ENCODE peak calls at places on chromosomes 11 and 22, in eight cellular contexts. X is right lobe of liver, W is heart left ventricle, I is thyroid gland, J is endothelial cell of umbilical vein, C is HepG2, M is IMR-90, E is breast epithelium. B is an unnamed sample. For H3K4me1, the result is how much of the 10 kb centered on the place peaks cover.

GRCh38 chr11:119047205-119047604 is 9.8 kb downstream of the HYOU1 start:
- DNase-seq in X (no peak), W (no peak), I (no peak), J (no peak), C (no peak), M (no peak), E (no peak), B (no peak)

GRCh38 chr11:9446230-9446629 is 14.6 kb upstream of the ZNF143 start:
- DNase-seq in X (no peak), W (no peak), I (no peak), J (no peak), C (no peak), M (no peak), E (no peak), B (no peak)

GRCh38 chr11:75384438-75385080 is 14.8 kb upstream of the RPS3 start:
- DNase-seq in X (peak), W (peak), I (peak), J (peak), C (peak), M (peak), E (peak), B (peak)

GRCh38 chr11:10868375-10868774 is 10.5 kb upstream of the ZBED5 start:
- DNase-seq in X (no peak), W (no peak), I (no peak), J (no peak), C (no peak), M (no peak), E (no peak), B (no peak)

GRCh38 chr22:24141586-24141985 is 39.7 kb upstream of the SUSD2 start:
- DNase-seq in X (no peak), W (no peak), I (no peak), J (no peak), C (no peak), M (peak), E (no peak), B (no peak)

GRCh38 chr11:48005878-48006277 is 25.5 kb downstream of the PTPRJ start:
- DNase-seq in X (no peak), W (no peak), I (peak), J (no peak), C (no peak), M (no peak), E (no peak), B (no peak)

GRCh38 chr22:31544481-31545480 is 48.4 kb downstream of the SFI1 start:
- DNase-seq in X (no peak), W (no peak), I (peak), J (no peak), C (peak), M (peak), E (no peak), B (no peak)

GRCh38 chr11:35105319-35106063 is 33.5 kb upstream of the CD44 start:
- DNase-seq in X (no peak), W (no peak), I (peak), J (no peak), C (no peak), M (no peak), E (no peak), B (no peak)

GRCh38 chr11:123494195-123495050 is 64.4 kb downstream of the GRAMD1B start:
- DNase-seq in X (no peak), W (no peak), I (no peak), J (no peak), C (no peak), M (peak), E (no peak), B (no peak)

GRCh38 chr11:2940930-2941821 is 12.0 kb upstream of the PHLDA2 start:
- DNase-seq in X (peak), W (peak), I (peak), J (no peak), C (no peak), M (no peak), E (no peak), B (no peak)

GRCh38 chr11:8863838-8864237 is 47.2 kb upstream of the AKIP1 start:
- DNase-seq in X (no peak), W (no peak), I (peak), J (peak), C (no peak), M (peak), E (no peak), B (no peak)

GRCh38 chr11:86627776-86628455 is 44.5 kb downstream of the ME3 start:
- DNase-seq in X (no peak), W (peak), I (no peak), J (no peak), C (no peak), M (no peak), E (no peak), B (no peak)

GRCh38 chr11:116357769-116358544 is 414.8 kb downstream of the BUD13 start:
- DNase-seq in X (no peak), W (no peak), I (peak), J (peak), C (no peak), M (no peak), E (no peak), B (peak)

GRCh38 chr22:30170126-30170525 is 76.4 kb downstream of the LIF start:
- DNase-seq in X (no peak), W (no peak), I (no peak), J (no peak), C (no peak), M (no peak), E (no peak), B (no peak)

GRCh38 chr11:134150195-134150903 is 73.4 kb downstream of the NCAPD3 start:
- DNase-seq in X (no peak), W (no peak), I (no peak), J (no peak), C (no peak), M (no peak), E (peak), B (peak)

GRCh38 chr11:132111781-132112380 is 741.5 kb downstream of the NTM start:
- DNase-seq in X (no peak), W (no peak), I (no peak), J (peak), C (no peak), M (peak), E (no peak), B (no peak)

GRCh38 chr22:46043816-46044717 is 67.1 kb upstream of the WNT7B start:
- DNase-seq in X (no peak), W (no peak), I (peak), J (peak), C (no peak), M (no peak), E (peak), B (peak)

GRCh38 chr11:70204466-70204799 is 1.3 kb downstream of the FADD start:
- DNase-seq in X (no peak), W (no peak), I (no peak), J (no peak), C (no peak), M (no peak), E (no peak), B (no peak)

GRCh38 chr11:63882555-63883242 is 34.3 kb downstream of the RCOR2 start:
- DNase-seq in X (no peak), W (no peak), I (no peak), J (no peak), C (no peak), M (no peak), E (peak), B (no peak)

GRCh38 chr22:24002272-24002671 is 3.0 kb downstream of the GSTT4 start:
- DNase-seq in X (no peak), W (no peak), I (no peak), J (no peak), C (no peak), M (no peak), E (no peak), B (no peak)

DNA sequence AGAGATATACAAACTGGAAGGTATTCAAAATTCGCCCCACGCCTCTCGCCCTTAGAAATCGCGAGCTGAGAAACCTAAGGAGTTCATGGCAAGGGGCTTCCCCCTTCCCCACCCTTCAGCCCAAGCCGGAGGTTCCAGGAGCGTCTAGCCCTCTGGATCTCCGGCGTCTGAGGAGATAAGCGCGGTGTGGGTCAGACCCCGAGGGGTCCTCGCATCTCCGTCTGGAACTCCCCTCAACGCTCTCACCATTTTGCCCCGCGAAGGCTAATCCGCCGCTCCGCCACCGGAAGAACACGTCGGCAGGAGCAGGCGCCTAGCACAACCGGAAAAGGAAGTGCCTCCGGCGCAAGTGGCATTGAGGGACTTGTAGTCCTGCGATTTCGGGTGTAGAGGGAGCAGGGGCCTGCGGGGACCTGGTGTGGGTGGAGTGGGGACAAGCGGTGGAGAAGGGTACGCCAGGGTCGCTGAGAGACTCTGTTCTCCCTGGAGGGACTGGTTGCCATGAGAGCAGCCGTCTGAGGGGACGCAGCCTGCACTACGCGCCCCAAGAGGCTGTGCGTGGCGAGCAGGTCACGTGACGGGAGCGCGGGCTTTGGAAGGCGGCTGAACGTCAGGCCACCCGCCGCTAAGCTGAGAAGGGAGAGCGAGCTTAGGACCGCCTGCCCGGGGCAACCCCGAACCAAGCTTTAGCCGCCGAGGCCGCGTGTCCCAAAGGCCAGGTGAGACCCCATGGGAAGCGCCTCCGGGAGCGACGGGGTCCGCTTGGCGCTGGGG is at the start of the genes FEN1 and TMEM258:
- DNase-seq in X (peak), W (peak), I (peak), J (peak), C (peak), M (peak), E (peak), B (peak)
- TF ChIP-seq POLR2A in X (peak), W (no peak), I (peak), J (peak), C (peak), M (peak), E (peak), B (peak)

GRCh38 chr22:44968736-44969135 is 41.1 kb downstream of the PHF21B start:
- DNase-seq in X (no peak), W (no peak), I (no peak), J (no peak), C (no peak), M (no peak), E (no peak), B (no peak)
- TF ChIP-seq CTCF in X (no peak), W (no peak), I (no peak), J (no peak), C (no peak), M (no peak), E (no peak), B (no peak)

DNA sequence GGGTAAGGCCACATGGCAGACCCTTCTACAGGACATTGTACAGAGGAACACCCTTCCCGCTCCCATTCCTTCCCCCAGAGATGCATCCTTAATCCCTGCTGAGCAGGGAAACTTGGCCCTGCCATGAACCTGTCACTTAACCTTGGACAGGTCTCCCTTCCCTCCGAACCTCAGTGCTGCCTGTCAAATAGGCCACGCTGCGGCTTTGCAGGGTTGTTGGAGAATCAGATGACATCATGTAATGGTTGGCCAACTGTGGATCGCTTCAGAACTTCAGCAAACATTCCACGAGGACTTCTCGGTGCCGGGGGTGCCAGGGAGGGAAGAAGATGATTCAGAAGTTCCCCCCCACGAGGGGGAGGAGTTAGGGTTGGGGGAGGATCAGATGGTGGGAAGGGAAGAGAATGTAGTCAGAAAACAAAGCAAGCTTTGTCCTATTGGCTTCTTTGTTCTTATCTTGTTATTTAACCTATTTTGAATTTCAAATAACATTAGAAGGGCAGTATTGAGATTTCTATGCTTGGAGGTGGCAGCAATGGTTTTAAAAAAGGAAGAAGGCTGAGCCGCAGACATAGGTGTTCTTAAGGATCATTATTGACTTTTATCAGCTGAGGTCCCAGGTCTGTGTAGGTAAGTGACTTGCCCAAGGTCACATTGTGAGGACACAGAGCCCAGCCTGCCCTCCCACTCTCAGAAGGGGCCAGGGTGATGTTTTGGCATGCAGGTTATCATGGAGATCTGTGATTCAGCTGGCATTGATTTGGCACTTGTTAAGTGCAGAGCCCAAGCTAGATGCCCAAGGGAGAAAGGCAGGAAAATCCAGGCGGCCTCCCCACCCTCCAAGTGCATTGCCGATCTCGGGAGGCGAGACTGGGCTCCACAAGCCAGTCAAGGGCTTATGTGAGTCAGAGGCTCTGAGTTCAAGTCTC is 3.1 kb downstream of the CDC42EP1 start:
- DNase-seq in X (peak), W (no peak), I (peak), J (peak), C (peak), M (peak), E (peak), B (peak)
- H3K4me1 ChIP-seq in X (half or more), W (half or more), I (half or more), J (half or more), C (half or more), M (under half), E (under half), B (half or more)

DNA sequence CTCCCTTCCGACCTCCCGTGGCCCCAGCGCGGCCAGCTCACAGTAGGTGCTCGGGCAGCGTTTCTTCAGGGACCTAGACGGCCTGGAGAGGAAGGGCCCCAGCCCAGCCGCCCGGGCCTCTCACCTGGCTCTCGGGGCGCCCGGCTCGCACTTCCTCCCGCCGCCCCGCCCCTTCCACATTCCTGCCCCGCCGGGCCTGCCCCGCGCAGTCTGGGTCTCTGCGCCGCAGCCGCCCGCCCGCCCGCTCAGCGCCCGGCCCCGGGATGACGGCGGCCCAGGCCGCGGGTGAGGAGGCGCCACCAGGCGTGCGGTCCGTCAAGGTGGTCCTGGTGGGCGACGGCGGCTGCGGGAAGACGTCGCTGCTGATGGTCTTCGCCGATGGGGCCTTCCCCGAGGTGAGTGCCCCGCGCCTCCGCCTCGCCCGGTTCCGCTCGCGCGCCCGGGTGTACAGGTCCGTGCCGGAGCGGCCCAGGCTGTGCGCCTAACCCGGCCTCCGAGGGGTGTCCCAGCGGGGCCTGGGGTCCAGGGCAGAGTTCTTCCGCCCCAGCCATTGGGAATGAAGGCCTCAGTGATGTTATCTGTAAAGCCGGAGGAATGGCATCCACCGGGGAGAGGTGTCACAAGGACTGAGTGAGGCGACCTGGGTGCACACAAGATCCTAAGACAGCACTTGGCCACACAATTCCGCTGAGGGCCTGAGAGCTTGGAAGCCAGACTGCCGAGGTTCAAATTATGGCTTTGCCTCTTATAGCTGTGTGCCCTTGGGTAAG is at the start of gene RHOD:
- DNase-seq in X (peak), W (no peak), I (peak), J (peak), C (no peak), M (no peak), E (no peak), B (peak)
- TF ChIP-seq POLR2A in X (peak), W (no peak), I (peak), J (no peak), C (no peak), M (no peak), E (no peak), B (no peak)

DNA sequence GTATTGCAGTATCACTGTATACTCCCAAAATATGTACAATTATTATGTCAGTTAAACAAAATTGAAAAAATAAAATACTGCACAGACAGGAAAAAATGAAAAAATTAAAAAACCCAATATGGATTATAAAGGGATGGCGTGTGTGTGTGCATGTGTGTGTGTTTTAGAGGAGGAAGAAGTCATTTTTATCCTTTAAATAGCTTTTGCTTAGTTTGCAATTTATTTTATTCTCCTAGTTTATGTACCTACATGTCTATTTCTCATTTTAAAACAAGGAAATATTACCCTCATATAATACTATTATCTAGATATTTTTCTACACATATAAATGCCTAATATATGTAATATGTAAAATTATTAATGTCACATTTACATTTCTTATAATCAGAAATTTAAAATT is 1144.3 kb downstream of the LRRC4C start:
- DNase-seq in X (no peak), W (no peak), I (no peak), J (no peak), C (no peak), M (no peak), E (no peak), B (no peak)
- TF ChIP-seq CTCF in X (no peak), W (no peak), I (no peak), J (no peak), C (no peak), M (no peak), E (no peak), B (no peak)

DNA sequence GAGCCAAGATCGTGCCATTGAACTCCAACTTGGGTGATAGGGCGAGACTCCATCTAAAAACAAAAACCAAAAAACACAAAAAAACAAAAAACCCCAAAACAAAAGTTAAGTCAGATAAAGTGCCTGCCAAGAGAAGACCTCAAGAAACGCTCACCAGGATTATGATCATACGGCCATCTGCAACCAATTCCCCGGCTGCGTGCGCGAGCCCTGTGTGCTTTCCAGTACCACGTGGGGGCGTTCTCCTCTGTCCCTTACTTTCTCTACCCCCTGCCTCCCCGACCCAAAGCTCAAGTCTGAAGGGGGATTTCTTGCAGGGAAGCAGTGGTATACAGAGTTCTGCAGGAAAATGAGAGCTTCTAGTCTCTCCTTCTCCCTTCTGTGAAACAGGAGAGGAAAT is 10.5 kb upstream of the RPS19BP1 start:
- DNase-seq in X (no peak), W (no peak), I (peak), J (no peak), C (no peak), M (peak), E (no peak), B (no peak)
- H3K4me1 ChIP-seq in X (under half), W (under half), I (under half), J (under half), C (under half), M (under half), E (under half), B (under half)

B was measured in upper lobe of left lung.